ENCODE peak calls at places on chromosomes 1 and 21, in eight cellular contexts. Z is brain microvascular endothelial cell, C is lower lobe of right lung, J is testis, G is heart left ventricle, A is right lobe of liver, B is vagina, T is body of pancreas. Q is an unnamed sample.

GRCh38 chr1:6761338-6761737 is 23.9 kb upstream of the CAMTA1 start:
- DNase-seq in Z (no peak), C (no peak), J (no peak), G (no peak), A (no peak), B (no peak), T (no peak), Q (no peak)

GRCh38 chr1:30372792-30373433 is 350.5 kb downstream of the MATN1 start:
- DNase-seq in Z (no peak), C (no peak), J (no peak), G (no peak), A (no peak), B (peak; percentile 52), T (no peak), Q (peak; percentile 44)

GRCh38 chr1:59043796-59044195 is 253.1 kb upstream of the FGGY start:
- DNase-seq in Z (peak; percentile 66), C (no peak), J (no peak), G (peak; percentile 84), A (peak; percentile 87), B (no peak), T (peak; percentile 46), Q (peak; percentile 69)

GRCh38 chr1:226649780-226650179 is 89.3 kb downstream of the ITPKB start:
- DNase-seq in Z (no peak), C (peak; percentile 25), J (no peak), G (no peak), A (no peak), B (no peak), T (peak; percentile 52), Q (no peak)

GRCh38 chr1:193960040-193960439 is 773.6 kb upstream of the B3GALT2 start:
- DNase-seq in Z (no peak), C (no peak), J (no peak), G (no peak), A (no peak), B (no peak), T (no peak), Q (no peak)

GRCh38 chr1:184199036-184199796 is 147.7 kb downstream of the TSEN15 start:
- DNase-seq in Z (no peak), C (no peak), J (no peak), G (no peak), A (no peak), B (no peak), T (no peak), Q (no peak)

GRCh38 chr1:236422517-236422876 is 28.4 kb downstream of the EDARADD start:
- DNase-seq in Z (no peak), C (no peak), J (no peak), G (no peak), A (no peak), B (no peak), T (no peak), Q (peak; percentile 42)

GRCh38 chr1:101264699-101265098 is 27.9 kb downstream of the S1PR1 start:
- DNase-seq in Z (no peak), C (no peak), J (no peak), G (peak; percentile 43), A (no peak), B (no peak), T (no peak), Q (no peak)

GRCh38 chr1:24022611-24023359 is 42.7 kb upstream of the SRSF10 start:
- DNase-seq in Z (peak; percentile 89), C (no peak), J (no peak), G (peak; percentile 59), A (no peak), B (no peak), T (no peak), Q (no peak)

GRCh38 chr1:21869620-21870121 is 57.6 kb downstream of the LDLRAD2 start:
- DNase-seq in Z (peak; percentile 77), C (no peak), J (peak; percentile 66), G (peak; percentile 88), A (no peak), B (no peak), T (peak; percentile 80), Q (peak; percentile 92)

GRCh38 chr1:84611796-84612195 is 37.6 kb upstream of the CTBS start:
- DNase-seq in Z (peak; percentile 38), C (no peak), J (no peak), G (no peak), A (no peak), B (no peak), T (no peak), Q (no peak)

GRCh38 chr1:22600817-22601605 is 35.4 kb upstream of the C1QA start:
- DNase-seq in Z (no peak), C (no peak), J (no peak), G (no peak), A (no peak), B (no peak), T (no peak), Q (no peak)

GRCh38 chr21:32328595-32328994 is 29.9 kb downstream of the MRAP start:
- DNase-seq in Z (no peak), C (no peak), J (no peak), G (no peak), A (no peak), B (no peak), T (no peak), Q (no peak)

GRCh38 chr1:240122639-240123604 is 31.2 kb downstream of the FMN2 start:
- DNase-seq in Z (peak; percentile 42), C (peak; percentile 53), J (no peak), G (no peak), A (no peak), B (no peak), T (peak; percentile 69), Q (no peak)

GRCh38 chr1:12604114-12604874 is 13.7 kb downstream of the DHRS3 start:
- DNase-seq in Z (peak; percentile 99), C (no peak), J (no peak), G (peak; percentile 76), A (no peak), B (no peak), T (peak; percentile 48), Q (peak; percentile 86)

GRCh38 chr1:84830136-84830535 is 62.9 kb downstream of the LPAR3 start:
- DNase-seq in Z (no peak), C (no peak), J (no peak), G (no peak), A (no peak), B (no peak), T (no peak), Q (no peak)

GRCh38 chr1:51575406-51576084 is 41.3 kb upstream of the OSBPL9 start:
- DNase-seq in Z (peak; percentile 61), C (no peak), J (no peak), G (no peak), A (no peak), B (no peak), T (no peak), Q (no peak)

GRCh38 chr1:173353346-173353745 is 123.8 kb upstream of the PRDX6 start:
- DNase-seq in Z (no peak), C (no peak), J (no peak), G (no peak), A (no peak), B (no peak), T (no peak), Q (no peak)

GRCh38 chr1:1867164-1867563 is 23.7 kb downstream of the GNB1 start:
- DNase-seq in Z (no peak), C (no peak), J (no peak), G (no peak), A (no peak), B (no peak), T (no peak), Q (no peak)

GRCh38 chr1:75765697-75766355 is 20.2 kb upstream of the RABGGTB start:
- DNase-seq in Z (peak; percentile 21), C (no peak), J (no peak), G (no peak), A (no peak), B (no peak), T (no peak), Q (no peak)

GRCh38 chr1:6511461-6512244 is 20.2 kb upstream of the PLEKHG5 start:
- DNase-seq in Z (no peak), C (no peak), J (no peak), G (no peak), A (no peak), B (no peak), T (no peak), Q (no peak)

GRCh38 chr1:244057474-244058385 is 6.6 kb downstream of the ZBTB18 start:
- DNase-seq in Z (no peak), C (no peak), J (no peak), G (no peak), A (no peak), B (no peak), T (no peak), Q (no peak)
- H3K4me3 ChIP-seq in Z (no peak overlapping the region), C (no peak overlapping the region), J (no peak overlapping the region), G (no peak overlapping the region), A (no peak overlapping the region), B (no peak overlapping the region), T (no peak overlapping the region), Q (no peak overlapping the region)

GRCh38 chr1:8851060-8851459 is 27.4 kb downstream of the ENO1 start:
- DNase-seq in Z (no peak), C (no peak), J (no peak), G (no peak), A (no peak), B (no peak), T (no peak), Q (no peak)

GRCh38 chr1:8846263-8846662 is 28.8 kb upstream of the RERE start:
- DNase-seq in Z (no peak), C (no peak), J (no peak), G (no peak), A (no peak), B (no peak), T (no peak), Q (no peak)

GRCh38 chr1:8845104-8846097 is 28.0 kb upstream of the RERE start:
- DNase-seq in Z (no peak), C (no peak), J (no peak), G (no peak), A (no peak), B (no peak), T (no peak), Q (no peak)

GRCh38 chr1:8847990-8848389 is 30.5 kb downstream of the ENO1 start:
- DNase-seq in Z (no peak), C (no peak), J (no peak), G (no peak), A (peak; percentile 57), B (no peak), T (peak; percentile 68), Q (no peak)

GRCh38 chr1:8848663-8849386 is 29.7 kb downstream of the ENO1 start:
- DNase-seq in Z (peak; percentile 78), C (peak; percentile 94), J (peak; percentile 95), G (peak; percentile 94), A (peak; percentile 96), B (no peak), T (peak; percentile 97), Q (peak; percentile 91)
- H3K27ac ChIP-seq in Z (no peak overlapping the region), C (peak overlapping the region; percentile 26), J (no peak overlapping the region), G (no peak overlapping the region), A (peak overlapping the region; percentile 48), B (no peak overlapping the region), T (no peak overlapping the region), Q (peak overlapping the region; percentile 67)

DNA sequence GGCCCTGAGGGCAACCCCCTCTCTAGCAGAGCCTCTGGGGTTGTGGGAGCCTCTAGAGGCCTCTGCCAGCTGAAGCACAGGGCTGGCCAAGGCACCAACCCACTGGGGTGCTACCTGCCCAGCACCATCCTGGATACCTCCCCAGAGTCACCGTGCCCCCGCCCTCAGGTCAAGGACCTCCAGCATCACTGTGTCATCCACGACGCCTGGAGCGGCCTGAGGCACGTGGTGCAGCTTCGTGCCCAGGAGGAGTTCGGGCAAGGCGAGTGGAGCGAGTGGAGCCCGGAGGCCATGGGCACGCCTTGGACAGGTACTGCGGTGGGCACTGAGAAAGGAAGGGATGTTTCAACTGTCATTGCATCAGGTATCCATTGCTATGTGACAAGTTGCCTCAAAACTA is 30.7 kb downstream of the IL6R start:
- DNase-seq in Z (no peak), C (no peak), J (no peak), G (no peak), A (no peak), B (no peak), T (no peak), Q (no peak)
- H3K4me3 ChIP-seq in Z (no peak overlapping the region), C (no peak overlapping the region), J (no peak overlapping the region), G (no peak overlapping the region), A (no peak overlapping the region), B (no peak overlapping the region), T (no peak overlapping the region), Q (no peak overlapping the region)

GRCh38 chr1:219081943-219082925 is 91.4 kb upstream of the LYPLAL1 start:
- DNase-seq in Z (no peak), C (no peak), J (no peak), G (no peak), A (no peak), B (no peak), T (no peak), Q (no peak)
- H3K27ac ChIP-seq in Z (no peak overlapping the region), C (no peak overlapping the region), J (no peak overlapping the region), G (no peak overlapping the region), A (no peak overlapping the region), B (no peak overlapping the region), T (no peak overlapping the region), Q (no peak overlapping the region)